ENCODE peak calls at places on chromosomes 7 and 10, in eight cellular contexts. N, Q, C, E, J, L, M and O are unnamed samples.

GRCh38 chr10:67222929-67223328 is 297.1 kb downstream of the LRRTM3 start:
- DNase-seq in M (no peak), Q (no peak), L (no peak), N (no peak), J (no peak), E (no peak), C (no peak), O (no peak)

GRCh38 chr10:14674376-14675050 is 100.2 kb downstream of the FAM107B start:
- DNase-seq in M (no peak), Q (no peak), E (no peak), C (peak), J (no peak), N (no peak), L (no peak), O (peak)

GRCh38 chr7:78002715-78003114 is 204.1 kb downstream of the PHTF2 start:
- DNase-seq in J (no peak), N (no peak), Q (no peak), E (no peak), C (no peak), L (no peak), M (no peak), O (no peak)

GRCh38 chr10:5779753-5780152 is 33.5 kb downstream of the GDI2 start:
- DNase-seq in E (no peak), N (no peak), J (no peak), L (no peak), Q (no peak), M (no peak), C (no peak), O (no peak)

GRCh38 chr7:151286148-151286547 is 37.7 kb upstream of the SMARCD3 start:
- DNase-seq in J (no peak), Q (no peak), E (no peak), M (no peak), C (no peak), N (no peak), L (peak), O (peak)

GRCh38 chr7:7639847-7640220 is 718 bp upstream of the UMAD1 start:
- DNase-seq in M (peak), J (peak), E (peak), Q (no peak), C (peak), L (peak), N (no peak), O (peak)

GRCh38 chr7:159306012-159306411 is 161.3 kb upstream of the VIPR2 start:
- DNase-seq in E (no peak), L (no peak), C (no peak), J (no peak), N (no peak), M (no peak), Q (no peak), O (no peak)

GRCh38 chr7:40162516-40162915 is 27.7 kb downstream of the SUGCT start:
- DNase-seq in J (no peak), Q (no peak), N (no peak), M (peak), C (no peak), E (no peak), L (no peak), O (no peak)

GRCh38 chr10:60282771-60283353 is 106.8 kb downstream of the ANK3 start:
- DNase-seq in C (peak), J (no peak), E (peak), M (peak), Q (no peak), N (no peak), L (peak), O (peak)

GRCh38 chr10:62464308-62464707 is 90.1 kb downstream of the ZNF365 start:
- DNase-seq in C (no peak), L (peak), E (no peak), M (no peak), N (no peak), J (no peak), Q (no peak), O (no peak)

GRCh38 chr10:1316107-1316805 is 260.1 kb downstream of the WDR37 start:
- DNase-seq in L (no peak), Q (no peak), E (no peak), C (peak), N (no peak), J (no peak), M (no peak), O (no peak)

GRCh38 chr7:28017372-28017771 is 163.2 kb downstream of the JAZF1 start:
- DNase-seq in C (no peak), M (peak), E (peak), N (no peak), L (peak), Q (no peak), J (no peak), O (peak)

GRCh38 chr7:2086229-2086628 is 146.5 kb downstream of the MAD1L1 start:
- DNase-seq in C (peak), L (no peak), Q (no peak), N (no peak), M (no peak), E (no peak), J (peak), O (no peak)

GRCh38 chr10:70617798-70618568 is 15.4 kb upstream of the PRF1 start:
- DNase-seq in N (no peak), L (peak), J (no peak), C (no peak), Q (no peak), E (peak), M (peak), O (peak)

GRCh38 chr7:55189447-55189760 is 170.6 kb downstream of the EGFR start:
- DNase-seq in E (peak), Q (no peak), C (no peak), M (no peak), J (no peak), L (no peak), N (no peak), O (no peak)

GRCh38 chr10:14397069-14397468 is 66.3 kb upstream of the FRMD4A start:
- DNase-seq in N (no peak), M (peak), E (peak), Q (no peak), L (peak), J (peak), C (peak), O (peak)

GRCh38 chr7:29627631-29628030 is 64.0 kb downstream of the PRR15 start:
- DNase-seq in N (no peak), M (no peak), C (no peak), J (no peak), E (no peak), L (no peak), Q (no peak), O (no peak)

GRCh38 chr10:111875760-111876159 is 307.8 kb downstream of the GPAM start:
- DNase-seq in E (no peak), M (no peak), L (peak), C (no peak), N (no peak), Q (no peak), J (no peak), O (peak)

GRCh38 chr7:27585781-27586447 is 76.8 kb downstream of the HIBADH start:
- DNase-seq in C (no peak), M (no peak), N (no peak), E (no peak), J (no peak), L (peak), Q (no peak), O (no peak)

GRCh38 chr7:84271550-84271949 is 77.0 kb upstream of the SEMA3A start:
- DNase-seq in Q (no peak), L (peak), M (no peak), N (no peak), C (no peak), E (peak), J (no peak), O (peak)

GRCh38 chr10:113292086-113292485 is 260.8 kb upstream of the HABP2 start:
- DNase-seq in E (no peak), L (no peak), J (no peak), Q (no peak), C (no peak), M (no peak), N (no peak), O (no peak)

GRCh38 chr10:77776487-77776886 is 138.9 kb upstream of the KCNMA1 start:
- DNase-seq in C (no peak), E (no peak), N (no peak), Q (no peak), M (no peak), J (no peak), L (no peak), O (no peak)

GRCh38 chr10:19498348-19499290 is 317.6 kb upstream of the PLXDC2 start:
- DNase-seq in C (no peak), N (no peak), Q (no peak), J (no peak), M (no peak), E (peak), L (peak), O (peak)

GRCh38 chr7:127885222-127885772 is 145.9 kb downstream of the LRRC4 start:
- DNase-seq in J (no peak), N (no peak), L (no peak), E (no peak), Q (no peak), C (no peak), M (no peak), O (no peak)

GRCh38 chr10:126397640-126398382 is 9.5 kb upstream of the ADAM12 start:
- DNase-seq in M (peak), E (peak), J (no peak), Q (no peak), L (peak), N (no peak), C (no peak), O (peak)

GRCh38 chr10:14873090-14873760 is 5.4 kb upstream of the SUV39H2 start:
- DNase-seq in L (peak), N (no peak), Q (no peak), J (no peak), M (peak), E (peak), C (no peak), O (no peak)

GRCh38 chr10:79927111-79927828 is 21.6 kb downstream of the SFTPD start:
- DNase-seq in E (no peak), M (no peak), C (peak), N (no peak), J (peak), Q (no peak), L (no peak), O (no peak)

GRCh38 chr10:15088428-15089261 is at the start of gene ACBD7:
- DNase-seq in C (peak), N (peak), M (peak), Q (peak), J (peak), L (peak), E (peak), O (peak)

GRCh38 chr10:6176691-6177231 is 26.0 kb upstream of the PFKFB3 start:
- DNase-seq in Q (no peak), L (peak), J (no peak), E (no peak), N (no peak), C (no peak), M (no peak), O (peak)

GRCh38 chr7:80624763-80625162 is 13.7 kb upstream of the CD36 start:
- DNase-seq in M (no peak), N (no peak), Q (no peak), J (peak), L (no peak), C (no peak), E (no peak), O (no peak)

GRCh38 chr7:4683884-4684565 is 1.9 kb downstream of the FOXK1 start:
- DNase-seq in M (peak), N (no peak), J (peak), Q (no peak), C (peak), E (peak), L (peak), O (peak)